ENCODE peak calls at places on chromosomes 6 and 20, in six cellular contexts. One of them, this sample, is unnamed.
A peak's percentile ranks its signal among the peaks of the same experiment; 100 is the strongest.

GRCh38 chr6:22401206-22401605 is 104.4 kb upstream of the PRL start:
- DNase-seq in body of pancreas: no peak
- DNase-seq in upper lobe of right lung: no peak
- DNase-seq in colonic mucosa: no peak
- DNase-seq in CD4-positive, CD25-positive, alpha-beta regulatory T cell: no peak
- DNase-seq in cardiac muscle cell: no peak
- DNase-seq in this sample: no peak

GRCh38 chr20:59748555-59749292 is 144.4 kb downstream of the PHACTR3 start:
- DNase-seq in CD4-positive, CD25-positive, alpha-beta regulatory T cell: no peak
- DNase-seq in upper lobe of right lung: no peak
- DNase-seq in colonic mucosa: no peak
- DNase-seq in body of pancreas: no peak
- DNase-seq in cardiac muscle cell: peak; percentile 66
- DNase-seq in this sample: no peak

GRCh38 chr20:33811763-33812672 is 870 bp downstream of the CHMP4B start:
- DNase-seq in cardiac muscle cell: peak; percentile 78
- DNase-seq in body of pancreas: peak; percentile 49
- DNase-seq in upper lobe of right lung: peak; percentile 81
- DNase-seq in colonic mucosa: no peak
- DNase-seq in CD4-positive, CD25-positive, alpha-beta regulatory T cell: peak; percentile 42
- DNase-seq in this sample: peak; percentile 47

GRCh38 chr6:157272372-157272771 is 50.9 kb downstream of the TMEM242 start:
- DNase-seq in colonic mucosa: no peak
- DNase-seq in body of pancreas: no peak
- DNase-seq in upper lobe of right lung: no peak
- DNase-seq in CD4-positive, CD25-positive, alpha-beta regulatory T cell: no peak
- DNase-seq in cardiac muscle cell: no peak
- DNase-seq in this sample: no peak

GRCh38 chr20:37316116-37316774 is 26.8 kb downstream of the MANBAL start:
- DNase-seq in cardiac muscle cell: no peak
- DNase-seq in CD4-positive, CD25-positive, alpha-beta regulatory T cell: peak; percentile 65
- DNase-seq in upper lobe of right lung: no peak
- DNase-seq in body of pancreas: no peak
- DNase-seq in colonic mucosa: no peak
- DNase-seq in this sample: no peak

GRCh38 chr6:24522090-24522820 is 27.5 kb downstream of the ALDH5A1 start:
- DNase-seq in upper lobe of right lung: no peak
- DNase-seq in body of pancreas: no peak
- DNase-seq in CD4-positive, CD25-positive, alpha-beta regulatory T cell: no peak
- DNase-seq in cardiac muscle cell: peak; percentile 36
- DNase-seq in colonic mucosa: no peak
- DNase-seq in this sample: no peak

GRCh38 chr6:156976144-156977088 is 199.2 kb downstream of the ARID1B start:
- DNase-seq in cardiac muscle cell: no peak
- DNase-seq in body of pancreas: no peak
- DNase-seq in CD4-positive, CD25-positive, alpha-beta regulatory T cell: peak; percentile 37
- DNase-seq in colonic mucosa: no peak
- DNase-seq in upper lobe of right lung: no peak
- DNase-seq in this sample: no peak

GRCh38 chr6:121998631-121999030 is 400.8 kb upstream of the HSF2 start:
- DNase-seq in colonic mucosa: no peak
- DNase-seq in cardiac muscle cell: no peak
- DNase-seq in body of pancreas: no peak
- DNase-seq in CD4-positive, CD25-positive, alpha-beta regulatory T cell: no peak
- DNase-seq in upper lobe of right lung: no peak
- DNase-seq in this sample: peak; percentile 15

GRCh38 chr6:83073620-83074019 is 6.1 kb downstream of the DOP1A start:
- DNase-seq in cardiac muscle cell: no peak
- DNase-seq in CD4-positive, CD25-positive, alpha-beta regulatory T cell: no peak
- DNase-seq in upper lobe of right lung: no peak
- DNase-seq in body of pancreas: no peak
- DNase-seq in colonic mucosa: no peak
- DNase-seq in this sample: no peak

GRCh38 chr6:82017316-82017715 is 230.2 kb downstream of the IBTK start:
- DNase-seq in cardiac muscle cell: peak; percentile 86
- DNase-seq in body of pancreas: no peak
- DNase-seq in colonic mucosa: no peak
- DNase-seq in upper lobe of right lung: no peak
- DNase-seq in CD4-positive, CD25-positive, alpha-beta regulatory T cell: no peak
- DNase-seq in this sample: peak; percentile 29

GRCh38 chr20:4681971-4682370 is 39.7 kb upstream of the PRND start:
- DNase-seq in body of pancreas: no peak
- DNase-seq in cardiac muscle cell: peak; percentile 71
- DNase-seq in CD4-positive, CD25-positive, alpha-beta regulatory T cell: no peak
- DNase-seq in upper lobe of right lung: no peak
- DNase-seq in colonic mucosa: no peak
- DNase-seq in this sample: no peak

GRCh38 chr6:81753709-81754678 is 1.5 kb upstream of the TENT5A start:
- DNase-seq in cardiac muscle cell: peak; percentile 71
- DNase-seq in CD4-positive, CD25-positive, alpha-beta regulatory T cell: peak; percentile 79
- DNase-seq in upper lobe of right lung: peak; percentile 94
- DNase-seq in body of pancreas: peak; percentile 85
- DNase-seq in colonic mucosa: peak; percentile 93
- DNase-seq in this sample: peak; percentile 91

GRCh38 chr6:5359413-5359812 is 98.1 kb downstream of the FARS2 start:
- DNase-seq in upper lobe of right lung: no peak
- DNase-seq in CD4-positive, CD25-positive, alpha-beta regulatory T cell: no peak
- DNase-seq in cardiac muscle cell: no peak
- DNase-seq in body of pancreas: no peak
- DNase-seq in colonic mucosa: no peak
- DNase-seq in this sample: no peak

GRCh38 chr20:60001027-60001567 is 42.9 kb downstream of the CDH26 start:
- DNase-seq in colonic mucosa: no peak
- DNase-seq in CD4-positive, CD25-positive, alpha-beta regulatory T cell: no peak
- DNase-seq in cardiac muscle cell: no peak
- DNase-seq in upper lobe of right lung: no peak
- DNase-seq in body of pancreas: no peak
- DNase-seq in this sample: no peak

GRCh38 chr20:54170026-54170471 is 3.7 kb downstream of the CYP24A1 start:
- DNase-seq in colonic mucosa: no peak
- DNase-seq in CD4-positive, CD25-positive, alpha-beta regulatory T cell: no peak
- DNase-seq in body of pancreas: no peak
- DNase-seq in upper lobe of right lung: no peak
- DNase-seq in cardiac muscle cell: no peak
- DNase-seq in this sample: no peak

GRCh38 chr6:136979206-136979605 is 57.1 kb downstream of the SLC35D3 start:
- DNase-seq in CD4-positive, CD25-positive, alpha-beta regulatory T cell: no peak
- DNase-seq in colonic mucosa: no peak
- DNase-seq in cardiac muscle cell: no peak
- DNase-seq in body of pancreas: no peak
- DNase-seq in upper lobe of right lung: no peak
- DNase-seq in this sample: no peak

DNA sequence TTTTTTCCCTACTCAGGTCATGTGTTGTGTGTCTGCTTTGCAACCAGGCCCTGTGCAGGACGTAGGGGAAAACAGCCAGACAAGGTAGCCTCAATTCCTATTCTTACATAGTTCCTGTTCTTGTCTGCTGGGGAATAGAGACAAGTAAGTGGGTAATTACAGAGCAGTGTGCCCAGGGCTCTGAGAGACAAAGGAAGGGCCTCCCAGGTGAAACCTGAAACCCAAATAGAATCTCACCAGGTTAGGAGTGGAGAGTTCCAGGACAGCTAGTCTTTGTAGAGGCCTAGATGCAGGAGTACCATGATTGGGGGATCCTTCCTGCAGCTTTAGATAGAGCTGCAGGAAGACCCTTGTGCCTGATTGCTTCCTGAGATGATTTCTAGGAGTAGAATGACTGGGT is 48.4 kb downstream of the DHX35 start:
- DNase-seq in colonic mucosa: no peak
- DNase-seq in cardiac muscle cell: no peak
- DNase-seq in CD4-positive, CD25-positive, alpha-beta regulatory T cell: no peak
- DNase-seq in body of pancreas: no peak
- DNase-seq in upper lobe of right lung: no peak
- DNase-seq in this sample: no peak
- H3K36me3 ChIP-seq in colonic mucosa: no peaks in the 10 kb centered on the region
- H3K36me3 ChIP-seq in cardiac muscle cell: peaks cover 37% of the 10 kb centered on the region
- H3K36me3 ChIP-seq in CD4-positive, CD25-positive, alpha-beta regulatory T cell: peaks cover 71% of the 10 kb centered on the region
- H3K36me3 ChIP-seq in body of pancreas: peaks cover 15% of the 10 kb centered on the region
- H3K36me3 ChIP-seq in upper lobe of right lung: peaks cover 87% of the 10 kb centered on the region
- H3K36me3 ChIP-seq in this sample: no peaks in the 10 kb centered on the region

GRCh38 chr20:61597996-61598395 is 345.9 kb downstream of the CDH4 start:
- DNase-seq in upper lobe of right lung: no peak
- DNase-seq in colonic mucosa: no peak
- DNase-seq in cardiac muscle cell: no peak
- DNase-seq in body of pancreas: no peak
- DNase-seq in CD4-positive, CD25-positive, alpha-beta regulatory T cell: no peak
- DNase-seq in this sample: no peak
- H3K36me3 ChIP-seq in upper lobe of right lung: no peaks in the 10 kb centered on the region
- H3K36me3 ChIP-seq in colonic mucosa: no peaks in the 10 kb centered on the region
- H3K36me3 ChIP-seq in cardiac muscle cell: no peaks in the 10 kb centered on the region
- H3K36me3 ChIP-seq in body of pancreas: no peaks in the 10 kb centered on the region
- H3K36me3 ChIP-seq in CD4-positive, CD25-positive, alpha-beta regulatory T cell: no peaks in the 10 kb centered on the region
- H3K36me3 ChIP-seq in this sample: no peaks in the 10 kb centered on the region

GRCh38 chr6:35474129-35474977 is 6.2 kb downstream of the RPL10A start:
- DNase-seq in CD4-positive, CD25-positive, alpha-beta regulatory T cell: no peak
- DNase-seq in colonic mucosa: no peak
- DNase-seq in cardiac muscle cell: no peak
- DNase-seq in body of pancreas: no peak
- DNase-seq in upper lobe of right lung: no peak
- DNase-seq in this sample: no peak

GRCh38 chr6:35476004-35476403 is 7.8 kb downstream of the RPL10A start:
- DNase-seq in CD4-positive, CD25-positive, alpha-beta regulatory T cell: no peak
- DNase-seq in upper lobe of right lung: no peak
- DNase-seq in cardiac muscle cell: no peak
- DNase-seq in colonic mucosa: no peak
- DNase-seq in body of pancreas: no peak
- DNase-seq in this sample: no peak

GRCh38 chr6:35473849-35474128 is 5.6 kb downstream of the RPL10A start:
- DNase-seq in upper lobe of right lung: no peak
- DNase-seq in body of pancreas: no peak
- DNase-seq in cardiac muscle cell: no peak
- DNase-seq in colonic mucosa: no peak
- DNase-seq in CD4-positive, CD25-positive, alpha-beta regulatory T cell: no peak
- DNase-seq in this sample: no peak

GRCh38 chr6:35475573-35475972 is 7.4 kb downstream of the RPL10A start:
- DNase-seq in upper lobe of right lung: no peak
- DNase-seq in colonic mucosa: no peak
- DNase-seq in CD4-positive, CD25-positive, alpha-beta regulatory T cell: no peak
- DNase-seq in body of pancreas: no peak
- DNase-seq in cardiac muscle cell: no peak
- DNase-seq in this sample: no peak

DNA sequence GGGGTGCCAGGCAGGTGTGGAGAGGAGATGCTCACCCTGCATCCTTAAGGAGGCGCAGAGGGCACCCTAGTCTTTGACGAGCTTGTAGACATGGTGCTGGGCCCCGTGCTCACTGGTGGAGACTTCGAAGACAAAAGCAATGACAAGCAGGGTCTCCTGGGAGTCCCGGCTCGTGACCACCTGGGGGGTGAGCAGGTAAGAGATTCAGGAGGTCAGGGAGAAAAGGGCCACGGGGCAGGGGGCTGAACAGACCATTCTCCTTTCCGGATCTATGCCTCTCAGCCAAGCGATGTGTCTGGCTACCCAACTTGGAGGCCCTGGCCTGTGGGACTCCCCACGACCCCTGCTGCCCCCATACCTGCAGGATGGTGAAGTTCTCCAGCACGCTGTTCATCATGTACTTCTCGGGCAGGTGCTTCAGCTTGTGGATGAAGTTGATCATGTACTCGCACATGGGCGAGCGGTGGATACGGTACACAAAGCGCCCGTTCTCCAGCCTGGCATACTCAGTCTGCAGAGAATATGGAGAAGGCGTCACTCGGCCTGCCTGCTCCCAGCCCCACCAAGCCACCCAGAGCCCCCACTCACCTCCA is 6.9 kb downstream of the RPL10A start:
- DNase-seq in body of pancreas: no peak
- DNase-seq in cardiac muscle cell: no peak
- DNase-seq in colonic mucosa: no peak
- DNase-seq in upper lobe of right lung: no peak
- DNase-seq in CD4-positive, CD25-positive, alpha-beta regulatory T cell: no peak
- DNase-seq in this sample: no peak
- H3K36me3 ChIP-seq in body of pancreas: peaks cover 4% of the 10 kb centered on the region
- H3K36me3 ChIP-seq in cardiac muscle cell: peaks cover 38% of the 10 kb centered on the region
- H3K36me3 ChIP-seq in colonic mucosa: no peaks in the 10 kb centered on the region
- H3K36me3 ChIP-seq in upper lobe of right lung: peaks cover 43% of the 10 kb centered on the region
- H3K36me3 ChIP-seq in CD4-positive, CD25-positive, alpha-beta regulatory T cell: peaks cover 28% of the 10 kb centered on the region
- H3K36me3 ChIP-seq in this sample: no peaks in the 10 kb centered on the region

GRCh38 chr6:53266553-53267090 is 82.1 kb downstream of the ELOVL5 start:
- DNase-seq in upper lobe of right lung: no peak
- DNase-seq in CD4-positive, CD25-positive, alpha-beta regulatory T cell: no peak
- DNase-seq in body of pancreas: no peak
- DNase-seq in cardiac muscle cell: no peak
- DNase-seq in colonic mucosa: no peak
- DNase-seq in this sample: no peak

GRCh38 chr6:53263915-53264314 is 84.8 kb downstream of the ELOVL5 start:
- DNase-seq in upper lobe of right lung: no peak
- DNase-seq in colonic mucosa: no peak
- DNase-seq in CD4-positive, CD25-positive, alpha-beta regulatory T cell: no peak
- DNase-seq in cardiac muscle cell: peak; percentile 32
- DNase-seq in body of pancreas: no peak
- DNase-seq in this sample: no peak

GRCh38 chr6:53268858-53269608 is 79.7 kb downstream of the ELOVL5 start:
- DNase-seq in body of pancreas: no peak
- DNase-seq in cardiac muscle cell: no peak
- DNase-seq in CD4-positive, CD25-positive, alpha-beta regulatory T cell: no peak
- DNase-seq in colonic mucosa: no peak
- DNase-seq in upper lobe of right lung: no peak
- DNase-seq in this sample: no peak

GRCh38 chr6:53264337-53264736 is 84.4 kb downstream of the ELOVL5 start:
- DNase-seq in upper lobe of right lung: no peak
- DNase-seq in CD4-positive, CD25-positive, alpha-beta regulatory T cell: no peak
- DNase-seq in cardiac muscle cell: no peak
- DNase-seq in colonic mucosa: no peak
- DNase-seq in body of pancreas: no peak
- DNase-seq in this sample: no peak

DNA sequence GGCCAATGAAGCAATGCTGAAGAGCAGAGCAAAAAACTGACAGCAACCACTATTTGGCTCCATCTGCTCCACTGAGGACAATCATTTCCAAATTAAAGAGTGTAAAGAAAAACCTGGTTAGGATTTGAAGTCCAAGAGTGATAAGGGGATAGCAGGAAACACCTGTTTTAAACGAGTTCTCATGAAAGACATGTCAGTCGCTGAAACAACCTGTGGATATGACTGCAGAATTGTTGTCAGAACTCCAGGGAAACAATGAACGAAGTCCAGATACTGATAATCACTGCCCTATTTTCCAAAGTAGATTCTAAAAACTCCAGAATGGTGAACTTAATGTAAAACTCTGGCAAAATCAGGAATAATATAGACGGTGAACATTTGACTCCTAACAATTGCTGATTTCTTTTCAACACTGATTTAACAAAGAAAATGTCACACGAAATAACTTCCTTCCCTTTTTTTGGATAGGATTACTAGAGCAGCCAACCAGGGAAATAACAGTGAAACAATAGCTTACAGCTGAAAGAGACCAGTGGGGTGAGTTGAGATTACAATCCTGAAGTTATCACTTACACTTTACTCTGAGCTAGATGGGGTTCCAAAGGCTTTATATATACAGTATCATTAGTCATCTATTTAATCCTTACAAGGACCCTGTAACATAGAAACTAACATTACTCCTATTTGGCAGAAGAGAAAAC is 83.7 kb downstream of the ELOVL5 start:
- DNase-seq in colonic mucosa: no peak
- DNase-seq in upper lobe of right lung: no peak
- DNase-seq in CD4-positive, CD25-positive, alpha-beta regulatory T cell: no peak
- DNase-seq in body of pancreas: no peak
- DNase-seq in cardiac muscle cell: no peak
- DNase-seq in this sample: no peak
- H3K36me3 ChIP-seq in colonic mucosa: no peaks in the 10 kb centered on the region
- H3K36me3 ChIP-seq in upper lobe of right lung: peaks cover 68% of the 10 kb centered on the region
- H3K36me3 ChIP-seq in CD4-positive, CD25-positive, alpha-beta regulatory T cell: peaks cover 90% of the 10 kb centered on the region
- H3K36me3 ChIP-seq in body of pancreas: no peaks in the 10 kb centered on the region
- H3K36me3 ChIP-seq in cardiac muscle cell: peaks cover 19% of the 10 kb centered on the region
- H3K36me3 ChIP-seq in this sample: no peaks in the 10 kb centered on the region

This sample was measured in testis.